ENCODE peak calls at places on chromosomes 4 and X, in five cellular contexts. N is fibroblast of lung, Y is neural progenitor cell, H is mesendoderm, U is IMR-90. F is an unnamed sample.

GRCh38 chr4:130131536-130131935 is 1035.6 kb downstream of the C4orf33 start:
- DNase-seq in N (no peak), Y (no peak), H (no peak), U (no peak), F (no peak)

GRCh38 chrX:130091976-130092522 is 18.2 kb downstream of the ELF4 start:
- DNase-seq in N (no peak), Y (no peak), H (peak; percentile 70), U (no peak), F (no peak)

GRCh38 chr4:92600638-92601037 is 296.9 kb downstream of the GRID2 start:
- DNase-seq in N (no peak), Y (peak; percentile 31), H (peak; percentile 82), U (no peak), F (no peak)

GRCh38 chr4:148226341-148226740 is 215.9 kb downstream of the NR3C2 start:
- DNase-seq in N (no peak), Y (no peak), H (no peak), U (no peak), F (no peak)

GRCh38 chr4:168540086-168540864 is 43.4 kb downstream of the PALLD start:
- DNase-seq in N (no peak), Y (peak; percentile 27), H (peak; percentile 11), U (peak; percentile 86), F (peak; percentile 81)

GRCh38 chr4:154559141-154559841 is 3.5 kb upstream of the FGB start:
- DNase-seq in N (peak; percentile 66), Y (peak; percentile 56), H (peak; percentile 78), U (peak; percentile 65), F (peak; percentile 80)

GRCh38 chr4:175539498-175539897 is 272.6 kb downstream of the GPM6A start:
- DNase-seq in N (no peak), Y (no peak), H (no peak), U (no peak), F (no peak)

GRCh38 chr4:146776691-146777090 is 138.0 kb downstream of the POU4F2 start:
- DNase-seq in N (no peak), Y (no peak), H (no peak), U (no peak), F (no peak)

GRCh38 chr4:176988226-176988625 is 195.5 kb upstream of the VEGFC start:
- DNase-seq in N (peak; percentile 92), Y (no peak), H (peak; percentile 13), U (peak; percentile 99), F (peak; percentile 73)

GRCh38 chr4:138734746-138735145 is 280.8 kb upstream of the NOCT start:
- DNase-seq in N (peak; percentile 94), Y (no peak), H (no peak), U (peak; percentile 89), F (peak; percentile 85)

GRCh38 chr4:107255596-107255995 is 219.5 kb upstream of the DKK2 start:
- DNase-seq in N (no peak), Y (no peak), H (no peak), U (no peak), F (no peak)

GRCh38 chrX:154855256-154855655 is 20.8 kb upstream of the SMIM9 start:
- DNase-seq in N (no peak), Y (no peak), H (peak; percentile 79), U (no peak), F (no peak)

GRCh38 chrX:131958724-131959123 is 64.4 kb upstream of the STK26 start:
- DNase-seq in N (no peak), Y (no peak), H (no peak), U (no peak), F (no peak)

GRCh38 chrX:41881166-41881565 is 42.2 kb downstream of the CASK start:
- DNase-seq in N (no peak), Y (no peak), H (no peak), U (no peak), F (no peak)

GRCh38 chr4:79466621-79467020 is 58.6 kb upstream of the GK2 start:
- DNase-seq in N (peak; percentile 30), Y (no peak), H (no peak), U (no peak), F (peak; percentile 5)

GRCh38 chr4:7558436-7558835 is 123.7 kb upstream of the PSAPL1 start:
- DNase-seq in N (no peak), Y (no peak), H (no peak), U (no peak), F (no peak)

GRCh38 chrX:149760965-149761364 is 12.9 kb upstream of the HSFX1 start:
- DNase-seq in N (no peak), Y (no peak), H (no peak), U (no peak), F (no peak)

GRCh38 chr4:154858166-154858565 is 77.1 kb downstream of the RBM46 start:
- DNase-seq in N (no peak), Y (no peak), H (no peak), U (no peak), F (no peak)

GRCh38 chr4:116427666-116428065 is 657.7 kb downstream of the TRAM1L1 start:
- DNase-seq in N (no peak), Y (no peak), H (peak; percentile 2), U (no peak), F (no peak)

GRCh38 chrX:105552395-105552794 is 269.9 kb upstream of the NRK start:
- DNase-seq in N (peak; percentile 32), Y (no peak), H (peak; percentile 18), U (no peak), F (peak; percentile 3)

GRCh38 chrX:15619053-15619772 is 18.5 kb upstream of the ACE2 start:
- DNase-seq in N (no peak), Y (no peak), H (peak; percentile 83), U (peak; percentile 2), F (no peak)

GRCh38 chr4:5753366-5753765 is 42.4 kb downstream of the EVC start:
- DNase-seq in N (no peak), Y (no peak), H (no peak), U (no peak), F (no peak)

GRCh38 chr4:12791536-12791935 is 692.6 kb downstream of the RAB28 start:
- DNase-seq in N (no peak), Y (no peak), H (no peak), U (no peak), F (no peak)

GRCh38 chr4:102196221-102196620 is 149.1 kb downstream of the SLC39A8 start:
- DNase-seq in N (no peak), Y (peak; percentile 12), H (no peak), U (no peak), F (peak; percentile 23)

GRCh38 chr4:3452376-3452775 is 10.6 kb downstream of the HGFAC start:
- DNase-seq in N (no peak), Y (peak; percentile 50), H (peak; percentile 59), U (no peak), F (no peak)

GRCh38 chr4:82429728-82430192 is 502 bp downstream of the HNRNPDL start:
- DNase-seq in N (peak; percentile 48), Y (peak; percentile 89), H (peak; percentile 71), U (no peak), F (no peak)

GRCh38 chrX:55451125-55451524 is 802 bp upstream of the MAGEH1 start:
- DNase-seq in N (no peak), Y (no peak), H (no peak), U (no peak), F (no peak)

GRCh38 chrX:12975999-12976558 is 1.2 kb downstream of the TMSB4X start:
- DNase-seq in N (peak; percentile 52), Y (peak; percentile 80), H (peak; percentile 52), U (peak; percentile 36), F (peak; percentile 58)
- H3K9ac ChIP-seq in N (peak overlapping the region; percentile 96), Y (peak overlapping the region; percentile 95), H (peak overlapping the region; percentile 80), U (peak overlapping the region; percentile 94), F (peak overlapping the region; percentile 97)

GRCh38 chr4:41072021-41072777 is 142.1 kb downstream of the APBB2 start:
- DNase-seq in N (no peak), Y (peak; percentile 7), H (peak; percentile 69), U (no peak), F (no peak)
- H3K9ac ChIP-seq in N (no peak overlapping the region), Y (no peak overlapping the region), H (no peak overlapping the region), U (no peak overlapping the region), F (no peak overlapping the region)

DNA sequence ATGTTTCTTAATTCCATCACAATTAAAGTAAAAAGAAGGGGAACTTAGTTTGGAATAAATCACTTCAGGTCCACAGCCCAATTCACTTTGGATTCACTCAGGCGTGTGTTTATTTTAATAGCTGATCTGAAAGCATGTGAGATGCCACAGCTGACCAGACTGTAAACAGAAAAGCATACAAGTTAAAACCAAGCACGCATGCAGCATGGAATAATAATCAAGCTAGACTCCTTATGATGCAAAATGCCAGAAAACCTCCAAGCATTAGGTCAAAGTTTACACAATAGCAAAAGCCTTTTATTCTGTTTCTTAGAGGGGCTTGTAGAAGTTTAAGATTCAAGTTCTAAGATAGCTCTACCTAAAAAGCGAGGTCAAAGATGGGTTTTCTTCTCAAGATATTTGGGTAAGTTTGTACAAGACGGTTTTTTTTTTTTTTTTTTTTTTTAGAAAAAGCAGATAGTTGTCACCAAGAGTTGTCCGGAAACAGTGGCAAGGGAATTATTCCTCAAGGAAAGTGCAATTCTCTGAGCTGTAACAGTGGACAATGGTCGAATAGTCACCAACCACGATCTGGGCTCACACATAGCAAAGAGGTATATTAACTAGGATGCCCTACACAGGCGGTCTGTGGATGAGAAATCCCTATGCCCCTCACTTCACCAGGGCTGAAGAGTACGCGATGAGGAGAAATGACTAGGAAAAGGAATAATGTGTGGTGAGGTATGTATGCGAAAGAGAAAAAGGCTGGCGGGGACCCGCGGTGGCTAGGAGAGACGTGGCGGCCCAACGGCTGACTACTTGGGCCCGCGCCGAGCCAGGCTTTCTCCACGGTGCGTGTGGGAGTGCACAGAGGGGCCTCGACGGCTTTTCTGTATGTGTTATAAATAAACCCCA is 680 bp upstream of the PRRG1 start:
- DNase-seq in N (peak; percentile 87), Y (no peak), H (no peak), U (peak; percentile 84), F (peak; percentile 74)
- H3K9ac ChIP-seq in N (peak overlapping the region; percentile 55), Y (no peak overlapping the region), H (peak overlapping the region; percentile 68), U (peak overlapping the region; percentile 89), F (peak overlapping the region; percentile 86)

DNA sequence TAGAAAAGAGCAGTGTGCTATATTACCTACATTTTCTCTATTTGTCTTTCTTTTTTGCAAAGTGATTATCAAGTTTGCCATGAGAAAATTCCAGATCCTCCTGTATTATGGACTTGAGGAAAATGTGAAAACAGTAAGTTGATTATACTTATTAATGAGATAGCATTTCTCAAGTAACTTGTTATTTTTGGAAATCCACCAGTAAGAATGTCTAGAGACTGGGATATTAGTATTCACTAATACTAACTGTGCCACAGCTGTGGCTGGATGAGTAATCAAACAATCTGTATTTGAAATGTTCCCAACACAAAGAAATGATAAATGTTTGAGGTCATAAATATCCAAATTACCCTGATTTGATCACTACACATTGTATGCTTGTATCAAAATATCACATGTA is 147.0 kb upstream of the CTSO start:
- DNase-seq in N (peak; percentile 49), Y (no peak), H (no peak), U (peak; percentile 28), F (no peak)
- H3K9ac ChIP-seq in N (no peak overlapping the region), Y (no peak overlapping the region), H (no peak overlapping the region), U (no peak overlapping the region), F (no peak overlapping the region)

DNA sequence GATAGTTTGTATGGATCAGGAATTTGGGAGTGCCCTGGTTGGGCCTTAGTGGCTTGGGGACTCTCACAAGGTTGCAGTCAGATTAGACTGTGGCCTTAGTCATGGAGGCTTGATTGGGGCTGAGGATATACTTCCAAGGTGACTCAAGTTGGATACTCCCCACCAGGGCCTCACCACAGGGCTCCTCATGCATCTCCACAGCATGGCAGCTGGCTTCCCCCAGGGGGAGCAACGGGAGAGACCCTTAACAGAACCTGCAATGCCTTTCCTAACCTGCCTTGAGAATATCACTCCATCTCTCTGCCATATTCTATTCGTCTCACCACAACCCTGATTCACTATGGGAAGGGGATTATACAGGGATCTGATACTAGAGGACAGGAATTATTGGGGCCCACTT is 161.9 kb downstream of the RELL1 start:
- DNase-seq in N (no peak), Y (no peak), H (peak; percentile 42), U (no peak), F (no peak)
- H3K9ac ChIP-seq in N (no peak overlapping the region), Y (no peak overlapping the region), H (no peak overlapping the region), U (no peak overlapping the region), F (no peak overlapping the region)

F was measured in adipocyte.